ENCODE peak calls at places on chromosomes 1 and 21, in five cellular contexts. X is aorta, Z is lung, H is IMR-90, D is psoas muscle. T is an unnamed sample.

GRCh38 chr1:193437785-193438184 is 251.4 kb upstream of the B3GALT2 start:
- DNase-seq in X (no peak), Z (no peak), H (no peak), D (no peak), T (no peak)

GRCh38 chr21:45923146-45923545 is 58.4 kb upstream of the COL6A1 start:
- DNase-seq in X (peak; percentile 78), Z (peak; percentile 63), H (peak; percentile 75), D (peak; percentile 82), T (peak; percentile 9)

GRCh38 chr1:12405325-12406217 is 175.7 kb downstream of the VPS13D start:
- DNase-seq in X (peak; percentile 60), Z (peak; percentile 38), H (peak; percentile 36), D (no peak), T (no peak)

GRCh38 chr1:34985063-34985770 is at the start of gene TMEM35B:
- DNase-seq in X (peak; percentile 85), Z (peak; percentile 74), H (peak; percentile 41), D (peak; percentile 82), T (peak; percentile 42)

GRCh38 chr1:48947761-48948537 is 171.3 kb upstream of the BEND5 start:
- DNase-seq in X (no peak), Z (no peak), H (no peak), D (no peak), T (no peak)

GRCh38 chr1:112714313-112715263 is 544 bp downstream of the PPM1J start:
- DNase-seq in X (peak; percentile 62), Z (no peak), H (no peak), D (peak; percentile 72), T (no peak)

GRCh38 chr21:27269646-27270045 is 302.8 kb upstream of the ADAMTS5 start:
- DNase-seq in X (no peak), Z (no peak), H (peak; percentile 97), D (no peak), T (no peak)

GRCh38 chr1:50829010-50829958 is 130.8 kb downstream of the FAF1 start:
- DNase-seq in X (no peak), Z (no peak), H (no peak), D (no peak), T (no peak)

GRCh38 chr1:41627491-41628280 is 143.2 kb upstream of the EDN2 start:
- DNase-seq in X (no peak), Z (no peak), H (no peak), D (no peak), T (no peak)

DNA sequence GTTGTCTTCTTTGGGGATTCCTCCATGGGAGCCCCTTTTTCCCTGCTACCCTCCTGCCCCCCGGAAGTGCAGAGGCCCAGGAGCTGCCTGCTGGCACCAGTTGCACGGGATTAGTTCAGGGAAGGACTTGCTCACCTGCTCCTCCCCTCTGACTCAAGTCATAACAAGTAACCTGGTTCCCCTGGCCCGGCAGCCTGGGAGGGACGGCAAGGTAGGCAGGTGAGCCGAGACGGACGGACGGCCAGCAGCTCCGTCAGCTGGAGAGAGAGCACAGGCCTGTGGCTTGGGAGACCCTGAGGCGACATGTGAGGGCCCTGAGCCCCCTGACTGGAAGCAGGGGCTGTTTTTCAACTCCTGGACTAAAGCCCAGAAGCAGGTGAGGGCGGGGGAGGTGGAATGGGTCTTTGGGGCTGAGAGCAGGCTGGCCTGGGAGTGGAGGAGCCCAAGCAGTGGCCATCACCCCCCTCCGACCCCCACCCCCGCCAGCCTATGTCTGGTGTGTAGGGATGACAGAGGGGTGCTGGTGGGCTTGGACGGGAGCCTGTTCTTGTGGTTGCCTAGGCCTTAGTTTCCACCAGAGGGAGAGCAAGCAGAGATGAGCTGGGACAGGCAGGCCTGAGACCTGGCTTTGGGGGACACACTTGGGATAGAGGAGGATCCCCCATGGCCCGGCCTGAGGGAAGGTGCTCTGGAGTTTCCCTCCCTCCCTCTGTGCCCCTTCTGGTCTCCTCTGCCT is at the start of gene INAVA:
- DNase-seq in X (peak; percentile 33), Z (peak; percentile 59), H (no peak), D (no peak), T (peak; percentile 84)
- H3K4me3 ChIP-seq in X (no peak within 1 kb of the TSS), Z (no peak within 1 kb of the TSS), H (no peak within 1 kb of the TSS), D (no peak within 1 kb of the TSS), T (peak within 1 kb of the TSS; percentile 73)

GRCh38 chr1:928825-929661 is 5.3 kb downstream of the SAMD11 start:
- DNase-seq in X (no peak), Z (no peak), H (no peak), D (no peak), T (no peak)
- H3K4me3 ChIP-seq in X (no peak overlapping the region), Z (no peak overlapping the region), H (no peak overlapping the region), D (no peak overlapping the region), T (no peak overlapping the region)

DNA sequence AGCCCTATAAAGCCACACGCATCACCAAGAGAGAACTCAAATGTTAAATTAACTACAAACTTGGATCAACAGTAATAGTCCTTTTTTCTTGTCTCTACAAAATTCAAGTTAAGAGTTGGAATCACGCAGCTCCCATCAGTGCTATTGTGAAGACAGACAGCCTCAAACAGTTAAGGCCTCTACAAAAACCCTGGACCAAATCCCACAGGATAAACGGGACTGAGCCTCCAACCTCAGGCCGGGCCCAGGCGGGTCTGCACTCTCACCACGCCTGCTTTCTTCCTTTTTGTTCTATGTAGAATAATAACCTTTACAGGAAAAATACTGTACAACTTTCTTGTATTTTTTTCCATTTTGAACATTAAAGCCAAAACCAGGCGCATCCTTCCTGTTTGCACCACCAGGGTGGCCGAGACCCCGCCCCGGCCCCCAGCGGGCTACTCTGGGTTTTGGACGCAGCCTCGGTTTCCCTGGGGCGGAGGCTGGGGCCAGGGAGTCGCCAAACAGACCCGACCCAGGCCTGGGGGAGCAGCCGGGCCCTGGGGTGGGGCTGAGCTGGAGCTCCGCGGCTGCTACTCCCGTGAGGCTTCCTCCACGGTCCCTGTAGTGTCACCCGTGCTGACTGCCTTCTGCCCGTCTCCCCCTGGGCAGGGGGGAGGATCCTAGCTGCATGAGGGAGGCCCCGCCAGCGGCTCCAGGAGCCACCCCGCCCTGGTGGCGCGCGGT is 158.4 kb downstream of the CASZ1 start:
- DNase-seq in X (no peak), Z (no peak), H (no peak), D (no peak), T (no peak)
- H3K4me3 ChIP-seq in X (no peak overlapping the region), Z (no peak overlapping the region), H (no peak overlapping the region), D (peak overlapping the region; percentile 29), T (no peak overlapping the region)

GRCh38 chr1:227948493-227949260 is 945 bp upstream of the WNT9A start:
- DNase-seq in X (no peak), Z (no peak), H (no peak), D (peak; percentile 54), T (no peak)
- H3K4me3 ChIP-seq in X (no peak overlapping the region), Z (peak overlapping the region; percentile 6), H (peak overlapping the region; percentile 62), D (peak overlapping the region; percentile 80), T (peak overlapping the region; percentile 58)

GRCh38 chr1:110879758-110880606 is 7.0 kb downstream of the CD53 start:
- DNase-seq in X (no peak), Z (peak; percentile 29), H (no peak), D (no peak), T (no peak)
- H3K4me3 ChIP-seq in X (no peak overlapping the region), Z (no peak overlapping the region), H (no peak overlapping the region), D (no peak overlapping the region), T (no peak overlapping the region)

GRCh38 chr1:175744833-175745232 is 1.4 kb upstream of the TNR start:
- DNase-seq in X (no peak), Z (no peak), H (no peak), D (no peak), T (no peak)
- H3K4me3 ChIP-seq in X (no peak overlapping the region), Z (no peak overlapping the region), H (no peak overlapping the region), D (no peak overlapping the region), T (no peak overlapping the region)

DNA sequence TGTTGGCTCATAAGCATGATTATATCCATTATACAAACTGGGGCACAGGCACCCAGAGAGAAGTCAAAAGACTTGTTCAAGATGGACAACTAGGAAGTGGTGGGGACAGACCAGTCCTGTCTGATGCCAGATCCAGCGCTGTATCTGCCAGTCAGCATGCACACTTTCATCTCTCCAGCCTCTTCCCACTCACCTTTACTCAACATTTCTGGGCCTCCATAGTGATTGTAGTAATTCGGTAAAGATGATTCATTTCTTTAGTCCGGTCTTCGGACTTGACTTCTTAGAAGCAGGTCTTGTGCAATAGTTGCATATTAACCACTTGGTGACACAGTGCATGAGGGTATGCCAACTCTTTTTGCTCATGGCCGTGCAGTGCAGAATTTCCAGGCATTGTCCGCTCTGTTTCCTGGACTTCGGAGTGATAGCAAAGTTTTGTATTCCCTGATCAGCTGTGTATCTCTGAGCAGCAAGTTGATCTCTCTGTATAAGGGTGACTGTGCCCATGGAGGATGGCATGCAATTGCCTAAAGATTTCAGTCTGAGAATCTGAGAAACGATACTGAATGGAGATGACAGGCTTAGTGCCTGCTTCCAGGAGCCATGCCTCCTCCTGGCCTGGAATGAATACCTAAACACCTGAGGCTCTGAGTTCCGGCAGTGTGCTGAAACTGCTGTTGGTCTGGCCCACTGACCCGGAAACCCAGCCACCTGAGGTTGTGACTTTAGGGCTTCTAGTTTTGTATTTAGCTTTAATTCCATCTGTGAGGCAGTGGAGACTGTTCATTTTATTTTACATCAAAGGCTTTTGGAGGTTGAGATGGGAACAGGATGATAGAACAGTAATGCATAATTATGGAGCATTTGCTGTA is 39.0 kb downstream of the GALNT2 start:
- DNase-seq in X (no peak), Z (peak; percentile 49), H (peak; percentile 85), D (no peak), T (peak; percentile 34)
- H3K4me3 ChIP-seq in X (no peak overlapping the region), Z (no peak overlapping the region), H (no peak overlapping the region), D (no peak overlapping the region), T (no peak overlapping the region)

GRCh38 chr1:151553659-151554058 is 13.6 kb downstream of the TUFT1 start:
- DNase-seq in X (no peak), Z (no peak), H (peak; percentile 75), D (no peak), T (no peak)
- H3K4me3 ChIP-seq in X (no peak overlapping the region), Z (no peak overlapping the region), H (no peak overlapping the region), D (no peak overlapping the region), T (no peak overlapping the region)

GRCh38 chr1:100604372-100604771 is 66.4 kb downstream of the GPR88 start:
- DNase-seq in X (no peak), Z (no peak), H (no peak), D (no peak), T (no peak)
- H3K4me3 ChIP-seq in X (no peak overlapping the region), Z (no peak overlapping the region), H (no peak overlapping the region), D (no peak overlapping the region), T (no peak overlapping the region)